ENCODE peak calls at places on chromosomes 4 and X, in eight cellular contexts. One of them, this sample, is unnamed.

GRCh38 chr4:65668201-65669007 is 1.9 kb downstream of the EPHA5 start:
- DNase-seq in heart right ventricle: no peak
- DNase-seq in esophagus squamous epithelium: no peak
- DNase-seq in breast epithelium: no peak
- DNase-seq in A673: peak
- DNase-seq in GM23248: peak
- DNase-seq in A549: no peak
- DNase-seq in left ventricle myocardium inferior: no peak
- DNase-seq in this sample: peak

GRCh38 chr4:87839309-87839946 is 6.7 kb downstream of the MEPE start:
- DNase-seq in heart right ventricle: peak
- DNase-seq in esophagus squamous epithelium: no peak
- DNase-seq in breast epithelium: peak
- DNase-seq in A673: peak
- DNase-seq in GM23248: peak
- DNase-seq in A549: peak
- DNase-seq in left ventricle myocardium inferior: peak
- DNase-seq in this sample: no peak

GRCh38 chrX:129622757-129623301 is 31.9 kb downstream of the APLN start:
- DNase-seq in heart right ventricle: no peak
- DNase-seq in esophagus squamous epithelium: no peak
- DNase-seq in breast epithelium: peak
- DNase-seq in A673: peak
- DNase-seq in GM23248: no peak
- DNase-seq in A549: no peak
- DNase-seq in left ventricle myocardium inferior: no peak
- DNase-seq in this sample: no peak

GRCh38 chrX:8879750-8880149 is 78.6 kb upstream of the FAM9A start:
- DNase-seq in heart right ventricle: no peak
- DNase-seq in esophagus squamous epithelium: no peak
- DNase-seq in breast epithelium: no peak
- DNase-seq in A673: peak
- DNase-seq in GM23248: peak
- DNase-seq in A549: peak
- DNase-seq in left ventricle myocardium inferior: no peak
- DNase-seq in this sample: no peak

GRCh38 chrX:130118396-130118795 is 8.1 kb upstream of the ELF4 start:
- DNase-seq in heart right ventricle: no peak
- DNase-seq in esophagus squamous epithelium: no peak
- DNase-seq in breast epithelium: no peak
- DNase-seq in A673: no peak
- DNase-seq in GM23248: peak
- DNase-seq in A549: peak
- DNase-seq in left ventricle myocardium inferior: no peak
- DNase-seq in this sample: no peak

GRCh38 chrX:103440621-103441020 is 64.3 kb downstream of the BEX3 start:
- DNase-seq in heart right ventricle: no peak
- DNase-seq in esophagus squamous epithelium: no peak
- DNase-seq in breast epithelium: no peak
- DNase-seq in A673: no peak
- DNase-seq in GM23248: no peak
- DNase-seq in A549: no peak
- DNase-seq in left ventricle myocardium inferior: no peak
- DNase-seq in this sample: no peak

GRCh38 chr4:173332963-173333657 is 1.0 kb downstream of the HMGB2 start:
- DNase-seq in heart right ventricle: no peak
- DNase-seq in esophagus squamous epithelium: no peak
- DNase-seq in breast epithelium: no peak
- DNase-seq in A673: no peak
- DNase-seq in GM23248: peak
- DNase-seq in A549: no peak
- DNase-seq in left ventricle myocardium inferior: no peak
- DNase-seq in this sample: no peak

GRCh38 chr4:112343330-112343729 is 46.2 kb downstream of the ALPK1 start:
- DNase-seq in heart right ventricle: no peak
- DNase-seq in esophagus squamous epithelium: no peak
- DNase-seq in breast epithelium: no peak
- DNase-seq in A673: no peak
- DNase-seq in GM23248: no peak
- DNase-seq in A549: no peak
- DNase-seq in left ventricle myocardium inferior: no peak
- DNase-seq in this sample: no peak

GRCh38 chr4:62408467-62408866 is 1208.3 kb downstream of the ADGRL3 start:
- DNase-seq in heart right ventricle: no peak
- DNase-seq in esophagus squamous epithelium: no peak
- DNase-seq in breast epithelium: no peak
- DNase-seq in A673: no peak
- DNase-seq in GM23248: no peak
- DNase-seq in A549: no peak
- DNase-seq in left ventricle myocardium inferior: no peak
- DNase-seq in this sample: no peak

GRCh38 chr4:657338-658030 is 16.6 kb downstream of the ATP5ME start:
- DNase-seq in heart right ventricle: no peak
- DNase-seq in esophagus squamous epithelium: no peak
- DNase-seq in breast epithelium: no peak
- DNase-seq in A673: no peak
- DNase-seq in GM23248: peak
- DNase-seq in A549: no peak
- DNase-seq in left ventricle myocardium inferior: no peak
- DNase-seq in this sample: peak

GRCh38 chr4:73815145-73815544 is 21.3 kb upstream of the CXCL6 start:
- DNase-seq in heart right ventricle: no peak
- DNase-seq in esophagus squamous epithelium: no peak
- DNase-seq in breast epithelium: no peak
- DNase-seq in A673: no peak
- DNase-seq in GM23248: no peak
- DNase-seq in A549: no peak
- DNase-seq in left ventricle myocardium inferior: no peak
- DNase-seq in this sample: no peak

GRCh38 chr4:61446957-61447356 is 246.8 kb downstream of the ADGRL3 start:
- DNase-seq in heart right ventricle: no peak
- DNase-seq in esophagus squamous epithelium: no peak
- DNase-seq in breast epithelium: no peak
- DNase-seq in A673: no peak
- DNase-seq in GM23248: no peak
- DNase-seq in A549: no peak
- DNase-seq in left ventricle myocardium inferior: no peak
- DNase-seq in this sample: no peak

GRCh38 chr4:138555107-138555506 is 313.0 kb upstream of the SLC7A11 start:
- DNase-seq in heart right ventricle: no peak
- DNase-seq in esophagus squamous epithelium: no peak
- DNase-seq in breast epithelium: no peak
- DNase-seq in A673: peak
- DNase-seq in GM23248: no peak
- DNase-seq in A549: peak
- DNase-seq in left ventricle myocardium inferior: no peak
- DNase-seq in this sample: no peak

GRCh38 chr4:138555584-138555983 is 313.4 kb upstream of the SLC7A11 start:
- DNase-seq in heart right ventricle: no peak
- DNase-seq in esophagus squamous epithelium: no peak
- DNase-seq in breast epithelium: no peak
- DNase-seq in A673: peak
- DNase-seq in GM23248: peak
- DNase-seq in A549: peak
- DNase-seq in left ventricle myocardium inferior: no peak
- DNase-seq in this sample: no peak

GRCh38 chr4:138558886-138559285 is 316.7 kb upstream of the SLC7A11 start:
- DNase-seq in heart right ventricle: no peak
- DNase-seq in esophagus squamous epithelium: no peak
- DNase-seq in breast epithelium: no peak
- DNase-seq in A673: peak
- DNase-seq in GM23248: no peak
- DNase-seq in A549: no peak
- DNase-seq in left ventricle myocardium inferior: no peak
- DNase-seq in this sample: no peak

DNA sequence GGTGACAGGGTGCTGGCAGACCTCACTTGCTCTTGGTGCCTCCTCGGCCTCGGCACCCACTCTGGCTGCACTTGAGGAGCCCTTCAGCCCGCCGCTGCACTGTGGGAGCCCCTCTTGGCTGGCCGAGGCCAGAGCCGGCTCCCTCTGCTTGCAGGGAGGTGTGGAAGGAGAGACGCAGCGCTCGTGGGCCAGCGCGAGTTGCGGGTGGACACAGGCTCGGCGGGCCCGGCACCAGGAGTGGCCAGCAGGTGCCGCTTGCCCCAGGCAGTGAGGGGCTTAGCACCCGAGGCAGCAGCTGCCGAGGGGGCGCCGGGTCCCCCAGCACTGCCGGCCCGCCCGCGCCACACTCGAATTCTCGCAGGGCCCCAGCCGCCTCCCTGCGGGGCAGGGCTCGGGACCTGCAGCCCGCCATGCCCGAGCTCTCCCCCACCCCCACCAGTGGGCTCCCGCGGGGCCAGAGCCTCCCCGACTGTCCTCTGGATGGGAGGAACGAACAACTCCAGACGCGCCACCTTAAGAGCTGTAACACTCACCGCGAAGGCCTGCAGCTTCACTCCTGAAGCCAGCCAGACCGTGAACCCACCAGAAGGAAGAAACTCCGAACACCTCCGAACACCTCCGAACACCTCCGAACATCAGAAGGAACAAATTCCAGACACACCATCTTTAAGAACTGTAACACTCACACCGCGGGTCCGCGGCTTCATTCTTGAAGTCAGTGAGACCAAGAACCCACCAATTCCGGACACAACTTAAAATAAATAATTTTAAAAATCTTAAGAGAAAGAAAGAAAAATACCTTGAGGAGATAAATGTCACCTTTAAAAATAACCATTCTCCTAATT is 311.1 kb upstream of the SLC7A11 start:
- DNase-seq in heart right ventricle: no peak
- DNase-seq in esophagus squamous epithelium: no peak
- DNase-seq in breast epithelium: no peak
- DNase-seq in A673: no peak
- DNase-seq in GM23248: no peak
- DNase-seq in A549: no peak
- DNase-seq in left ventricle myocardium inferior: no peak
- DNase-seq in this sample: no peak
- H3K27ac ChIP-seq in heart right ventricle: no peak
- H3K27ac ChIP-seq in esophagus squamous epithelium: no peak
- H3K27ac ChIP-seq in breast epithelium: no peak
- H3K27ac ChIP-seq in A673: no peak
- H3K27ac ChIP-seq in GM23248: no peak
- H3K27ac ChIP-seq in A549: no peak
- H3K27ac ChIP-seq in left ventricle myocardium inferior: no peak
- H3K27ac ChIP-seq in this sample: no peak

GRCh38 chr4:2363951-2364653 is 54.3 kb downstream of the ZFYVE28 start:
- DNase-seq in heart right ventricle: no peak
- DNase-seq in esophagus squamous epithelium: no peak
- DNase-seq in breast epithelium: no peak
- DNase-seq in A673: peak
- DNase-seq in GM23248: peak
- DNase-seq in A549: no peak
- DNase-seq in left ventricle myocardium inferior: no peak
- DNase-seq in this sample: peak

GRCh38 chr4:2363056-2363719 is 55.3 kb downstream of the ZFYVE28 start:
- DNase-seq in heart right ventricle: no peak
- DNase-seq in esophagus squamous epithelium: no peak
- DNase-seq in breast epithelium: no peak
- DNase-seq in A673: no peak
- DNase-seq in GM23248: peak
- DNase-seq in A549: no peak
- DNase-seq in left ventricle myocardium inferior: no peak
- DNase-seq in this sample: peak

GRCh38 chr4:2365913-2366210 is 52.6 kb downstream of the ZFYVE28 start:
- DNase-seq in heart right ventricle: no peak
- DNase-seq in esophagus squamous epithelium: no peak
- DNase-seq in breast epithelium: no peak
- DNase-seq in A673: no peak
- DNase-seq in GM23248: no peak
- DNase-seq in A549: no peak
- DNase-seq in left ventricle myocardium inferior: no peak
- DNase-seq in this sample: peak

GRCh38 chr4:2365054-2365912 is 53.2 kb downstream of the ZFYVE28 start:
- DNase-seq in heart right ventricle: no peak
- DNase-seq in esophagus squamous epithelium: no peak
- DNase-seq in breast epithelium: no peak
- DNase-seq in A673: no peak
- DNase-seq in GM23248: no peak
- DNase-seq in A549: no peak
- DNase-seq in left ventricle myocardium inferior: no peak
- DNase-seq in this sample: no peak

DNA sequence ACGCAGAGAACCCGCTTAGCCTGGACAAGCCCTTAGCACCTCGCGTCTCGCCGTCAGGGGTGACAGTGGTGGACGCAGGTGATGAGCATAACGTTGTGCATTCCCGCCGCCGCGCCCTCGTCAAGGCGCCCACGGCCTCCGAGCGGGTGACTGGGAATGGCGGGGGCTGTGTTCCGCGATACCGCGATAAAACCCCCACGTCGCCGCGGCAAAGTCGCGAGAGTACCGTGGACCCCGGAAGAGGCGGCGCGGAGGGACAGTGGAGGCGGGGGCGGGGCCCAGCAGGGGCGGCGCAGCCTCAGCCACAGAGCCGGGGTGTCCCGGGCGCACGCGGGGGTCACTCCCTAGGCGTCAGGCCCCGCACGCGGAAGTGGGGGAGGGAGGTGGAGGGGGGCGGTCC is 53.8 kb downstream of the ZFYVE28 start:
- DNase-seq in heart right ventricle: peak
- DNase-seq in esophagus squamous epithelium: no peak
- DNase-seq in breast epithelium: no peak
- DNase-seq in A673: peak
- DNase-seq in GM23248: peak
- DNase-seq in A549: no peak
- DNase-seq in left ventricle myocardium inferior: peak
- DNase-seq in this sample: peak
- H3K4me3 ChIP-seq in heart right ventricle: peak
- H3K4me3 ChIP-seq in esophagus squamous epithelium: peak
- H3K4me3 ChIP-seq in breast epithelium: peak
- H3K4me3 ChIP-seq in A673: peak
- H3K4me3 ChIP-seq in GM23248: peak
- H3K4me3 ChIP-seq in A549: no peak
- H3K4me3 ChIP-seq in left ventricle myocardium inferior: peak
- H3K4me3 ChIP-seq in this sample: peak

GRCh38 chr4:168717852-168718251 is 221.0 kb downstream of the PALLD start:
- DNase-seq in heart right ventricle: peak
- DNase-seq in esophagus squamous epithelium: no peak
- DNase-seq in breast epithelium: peak
- DNase-seq in A673: no peak
- DNase-seq in GM23248: no peak
- DNase-seq in A549: no peak
- DNase-seq in left ventricle myocardium inferior: peak
- DNase-seq in this sample: no peak
- H3K27ac ChIP-seq in heart right ventricle: peak
- H3K27ac ChIP-seq in esophagus squamous epithelium: peak
- H3K27ac ChIP-seq in breast epithelium: no peak
- H3K27ac ChIP-seq in A673: no peak
- H3K27ac ChIP-seq in GM23248: no peak
- H3K27ac ChIP-seq in A549: no peak
- H3K27ac ChIP-seq in left ventricle myocardium inferior: peak
- H3K27ac ChIP-seq in this sample: no peak

DNA sequence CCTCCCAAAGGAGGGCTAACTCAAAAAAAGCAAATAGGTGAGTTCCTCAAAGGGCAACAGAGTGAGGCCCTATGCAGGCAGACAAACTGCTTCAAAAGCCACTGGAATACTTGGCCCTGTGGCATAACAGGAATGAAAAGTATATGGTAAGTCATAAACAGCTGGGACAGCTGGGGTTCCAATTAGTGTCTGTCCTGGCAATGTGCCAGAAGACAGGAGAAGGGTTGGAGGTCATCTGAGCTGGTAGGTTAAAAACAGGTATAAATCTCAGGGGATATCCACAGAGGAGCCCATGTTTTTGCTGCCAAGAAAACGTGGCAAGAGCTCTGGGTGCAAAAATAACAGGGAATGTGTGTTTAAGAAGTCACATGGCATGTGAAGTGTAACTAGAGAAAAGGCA is 111.6 kb downstream of the APOOL start:
- DNase-seq in heart right ventricle: no peak
- DNase-seq in esophagus squamous epithelium: no peak
- DNase-seq in breast epithelium: no peak
- DNase-seq in A673: no peak
- DNase-seq in GM23248: no peak
- DNase-seq in A549: no peak
- DNase-seq in left ventricle myocardium inferior: no peak
- DNase-seq in this sample: no peak
- H3K4me3 ChIP-seq in heart right ventricle: no peak
- H3K4me3 ChIP-seq in esophagus squamous epithelium: no peak
- H3K4me3 ChIP-seq in breast epithelium: no peak
- H3K4me3 ChIP-seq in A673: no peak
- H3K4me3 ChIP-seq in GM23248: no peak
- H3K4me3 ChIP-seq in A549: no peak
- H3K4me3 ChIP-seq in left ventricle myocardium inferior: no peak
- H3K4me3 ChIP-seq in this sample: no peak

This sample was measured in aorta.